ENCODE peak calls at places on chromosomes 2 and 18, in nine cellular contexts. One of them, this sample, is unnamed.

GRCh38 chr18:35620765-35621164 is 39.2 kb downstream of the GALNT1 start:
- DNase-seq in AG09309: no peak
- DNase-seq in HepG2: no peak
- DNase-seq in progenitor cell of endocrine pancreas: no peak
- DNase-seq in T47D: no peak
- DNase-seq in activated CD4-positive, alpha-beta T cell treated with anti-CD3 and anti-CD28 coated beads, Interleukin-2, amount 10 ng/mL, durations not matched to agents 7 days and 5 days: no peak
- DNase-seq in mucosa of gallbladder: no peak
- DNase-seq in cerebellar cortex: no peak
- DNase-seq in Ammon's horn: peak
- DNase-seq in this sample: no peak

GRCh38 chr2:174654429-174654941 is 56.9 kb upstream of the WIPF1 start:
- DNase-seq in AG09309: no peak
- DNase-seq in cerebellar cortex: no peak
- DNase-seq in HepG2: no peak
- DNase-seq in T47D: no peak
- DNase-seq in progenitor cell of endocrine pancreas: no peak
- DNase-seq in activated CD4-positive, alpha-beta T cell treated with anti-CD3 and anti-CD28 coated beads, Interleukin-2, amount 10 ng/mL, durations not matched to agents 7 days and 5 days: no peak
- DNase-seq in mucosa of gallbladder: no peak
- DNase-seq in Ammon's horn: no peak
- DNase-seq in this sample: no peak

GRCh38 chr18:55607763-55608162 is 19.8 kb upstream of the TCF4 start:
- DNase-seq in progenitor cell of endocrine pancreas: no peak
- DNase-seq in HepG2: no peak
- DNase-seq in AG09309: no peak
- DNase-seq in Ammon's horn: no peak
- DNase-seq in cerebellar cortex: no peak
- DNase-seq in mucosa of gallbladder: no peak
- DNase-seq in activated CD4-positive, alpha-beta T cell treated with anti-CD3 and anti-CD28 coated beads, Interleukin-2, amount 10 ng/mL, durations not matched to agents 7 days and 5 days: no peak
- DNase-seq in T47D: no peak
- DNase-seq in this sample: no peak

GRCh38 chr2:239932881-239933735 is 92.0 kb downstream of the NDUFA10 start:
- DNase-seq in cerebellar cortex: no peak
- DNase-seq in mucosa of gallbladder: no peak
- DNase-seq in HepG2: no peak
- DNase-seq in Ammon's horn: no peak
- DNase-seq in AG09309: no peak
- DNase-seq in activated CD4-positive, alpha-beta T cell treated with anti-CD3 and anti-CD28 coated beads, Interleukin-2, amount 10 ng/mL, durations not matched to agents 7 days and 5 days: no peak
- DNase-seq in T47D: no peak
- DNase-seq in progenitor cell of endocrine pancreas: no peak
- DNase-seq in this sample: peak

GRCh38 chr2:139720056-139720455 is 939.9 kb upstream of the NXPH2 start:
- DNase-seq in T47D: no peak
- DNase-seq in mucosa of gallbladder: no peak
- DNase-seq in AG09309: no peak
- DNase-seq in HepG2: no peak
- DNase-seq in Ammon's horn: no peak
- DNase-seq in activated CD4-positive, alpha-beta T cell treated with anti-CD3 and anti-CD28 coated beads, Interleukin-2, amount 10 ng/mL, durations not matched to agents 7 days and 5 days: no peak
- DNase-seq in progenitor cell of endocrine pancreas: no peak
- DNase-seq in cerebellar cortex: peak
- DNase-seq in this sample: no peak

GRCh38 chr2:109531896-109532727 is 81.7 kb downstream of the SEPTIN10 start:
- DNase-seq in AG09309: no peak
- DNase-seq in Ammon's horn: no peak
- DNase-seq in activated CD4-positive, alpha-beta T cell treated with anti-CD3 and anti-CD28 coated beads, Interleukin-2, amount 10 ng/mL, durations not matched to agents 7 days and 5 days: no peak
- DNase-seq in HepG2: no peak
- DNase-seq in mucosa of gallbladder: no peak
- DNase-seq in T47D: no peak
- DNase-seq in progenitor cell of endocrine pancreas: no peak
- DNase-seq in cerebellar cortex: no peak
- DNase-seq in this sample: peak

GRCh38 chr2:213232649-213233437 is 51.4 kb upstream of the SPAG16 start:
- DNase-seq in T47D: no peak
- DNase-seq in progenitor cell of endocrine pancreas: no peak
- DNase-seq in HepG2: no peak
- DNase-seq in Ammon's horn: no peak
- DNase-seq in cerebellar cortex: no peak
- DNase-seq in mucosa of gallbladder: no peak
- DNase-seq in activated CD4-positive, alpha-beta T cell treated with anti-CD3 and anti-CD28 coated beads, Interleukin-2, amount 10 ng/mL, durations not matched to agents 7 days and 5 days: peak
- DNase-seq in AG09309: no peak
- DNase-seq in this sample: no peak

GRCh38 chr18:9323750-9324445 is 10.7 kb upstream of the TWSG1 start:
- DNase-seq in progenitor cell of endocrine pancreas: no peak
- DNase-seq in HepG2: no peak
- DNase-seq in activated CD4-positive, alpha-beta T cell treated with anti-CD3 and anti-CD28 coated beads, Interleukin-2, amount 10 ng/mL, durations not matched to agents 7 days and 5 days: no peak
- DNase-seq in T47D: no peak
- DNase-seq in mucosa of gallbladder: no peak
- DNase-seq in Ammon's horn: peak
- DNase-seq in AG09309: peak
- DNase-seq in cerebellar cortex: no peak
- DNase-seq in this sample: no peak

GRCh38 chr2:9310390-9310789 is 103.8 kb downstream of the ASAP2 start:
- DNase-seq in HepG2: no peak
- DNase-seq in progenitor cell of endocrine pancreas: no peak
- DNase-seq in Ammon's horn: no peak
- DNase-seq in cerebellar cortex: no peak
- DNase-seq in T47D: no peak
- DNase-seq in activated CD4-positive, alpha-beta T cell treated with anti-CD3 and anti-CD28 coated beads, Interleukin-2, amount 10 ng/mL, durations not matched to agents 7 days and 5 days: no peak
- DNase-seq in mucosa of gallbladder: peak
- DNase-seq in AG09309: peak
- DNase-seq in this sample: peak

GRCh38 chr2:20596973-20597867 is 53.7 kb downstream of the HS1BP3 start:
- DNase-seq in T47D: no peak
- DNase-seq in AG09309: no peak
- DNase-seq in cerebellar cortex: peak
- DNase-seq in HepG2: peak
- DNase-seq in mucosa of gallbladder: peak
- DNase-seq in Ammon's horn: peak
- DNase-seq in progenitor cell of endocrine pancreas: no peak
- DNase-seq in activated CD4-positive, alpha-beta T cell treated with anti-CD3 and anti-CD28 coated beads, Interleukin-2, amount 10 ng/mL, durations not matched to agents 7 days and 5 days: no peak
- DNase-seq in this sample: peak

GRCh38 chr2:120957905-120958304 is 222.2 kb downstream of the GLI2 start:
- DNase-seq in progenitor cell of endocrine pancreas: no peak
- DNase-seq in Ammon's horn: no peak
- DNase-seq in cerebellar cortex: peak
- DNase-seq in activated CD4-positive, alpha-beta T cell treated with anti-CD3 and anti-CD28 coated beads, Interleukin-2, amount 10 ng/mL, durations not matched to agents 7 days and 5 days: no peak
- DNase-seq in AG09309: no peak
- DNase-seq in mucosa of gallbladder: no peak
- DNase-seq in HepG2: no peak
- DNase-seq in T47D: no peak
- DNase-seq in this sample: no peak

GRCh38 chr2:109264595-109265328 is 135.8 kb downstream of the SH3RF3 start:
- DNase-seq in activated CD4-positive, alpha-beta T cell treated with anti-CD3 and anti-CD28 coated beads, Interleukin-2, amount 10 ng/mL, durations not matched to agents 7 days and 5 days: no peak
- DNase-seq in AG09309: peak
- DNase-seq in mucosa of gallbladder: no peak
- DNase-seq in HepG2: peak
- DNase-seq in T47D: no peak
- DNase-seq in cerebellar cortex: no peak
- DNase-seq in Ammon's horn: no peak
- DNase-seq in progenitor cell of endocrine pancreas: no peak
- DNase-seq in this sample: peak

GRCh38 chr2:82124629-82125028 is 1820.1 kb upstream of the LRRTM1 start:
- DNase-seq in Ammon's horn: no peak
- DNase-seq in activated CD4-positive, alpha-beta T cell treated with anti-CD3 and anti-CD28 coated beads, Interleukin-2, amount 10 ng/mL, durations not matched to agents 7 days and 5 days: no peak
- DNase-seq in T47D: no peak
- DNase-seq in cerebellar cortex: no peak
- DNase-seq in mucosa of gallbladder: no peak
- DNase-seq in HepG2: no peak
- DNase-seq in AG09309: no peak
- DNase-seq in progenitor cell of endocrine pancreas: no peak
- DNase-seq in this sample: no peak

GRCh38 chr2:42314892-42315468 is 46.0 kb downstream of the COX7A2L start:
- DNase-seq in AG09309: peak
- DNase-seq in progenitor cell of endocrine pancreas: no peak
- DNase-seq in HepG2: no peak
- DNase-seq in cerebellar cortex: no peak
- DNase-seq in activated CD4-positive, alpha-beta T cell treated with anti-CD3 and anti-CD28 coated beads, Interleukin-2, amount 10 ng/mL, durations not matched to agents 7 days and 5 days: no peak
- DNase-seq in T47D: no peak
- DNase-seq in mucosa of gallbladder: no peak
- DNase-seq in Ammon's horn: no peak
- DNase-seq in this sample: no peak

GRCh38 chr2:66521459-66521858 is 86.5 kb downstream of the MEIS1 start:
- DNase-seq in T47D: no peak
- DNase-seq in HepG2: no peak
- DNase-seq in mucosa of gallbladder: no peak
- DNase-seq in cerebellar cortex: no peak
- DNase-seq in activated CD4-positive, alpha-beta T cell treated with anti-CD3 and anti-CD28 coated beads, Interleukin-2, amount 10 ng/mL, durations not matched to agents 7 days and 5 days: no peak
- DNase-seq in progenitor cell of endocrine pancreas: no peak
- DNase-seq in Ammon's horn: no peak
- DNase-seq in AG09309: no peak
- DNase-seq in this sample: no peak

This sample was measured in sciatic nerve.